ENCODE peak calls at places on chromosomes 13 and 19, in five cellular contexts. D, L, E, P and M are unnamed samples.

GRCh38 chr19:2429917-2430570 is 2.7 kb upstream of the TIMM13 start:
- DNase-seq in D (no peak), L (no peak), E (no peak), P (no peak), M (no peak)

GRCh38 chr13:60645552-60646138 is 248.6 kb downstream of the TDRD3 start:
- DNase-seq in D (no peak), L (no peak), E (no peak), P (no peak), M (no peak)

GRCh38 chr13:99629641-99630040 is 128.4 kb downstream of the TM9SF2 start:
- DNase-seq in D (no peak), L (no peak), E (no peak), P (no peak), M (no peak)

GRCh38 chr19:48348039-48348438 is 15.7 kb downstream of the TMEM143 start:
- DNase-seq in D (peak), L (no peak), E (no peak), P (no peak), M (no peak)

GRCh38 chr19:45531349-45531748 is 24.1 kb downstream of the VASP start:
- DNase-seq in D (no peak), L (no peak), E (no peak), P (no peak), M (no peak)

GRCh38 chr13:50524540-50524939 is 319.0 kb downstream of the DLEU7 start:
- DNase-seq in D (no peak), L (no peak), E (no peak), P (no peak), M (no peak)

GRCh38 chr19:1266116-1266817 is 2.9 kb upstream of the CIRBP start:
- DNase-seq in D (peak), L (peak), E (no peak), P (no peak), M (peak)

GRCh38 chr13:95710313-95710712 is 33.4 kb downstream of the DNAJC3 start:
- DNase-seq in D (no peak), L (peak), E (peak), P (no peak), M (peak)

GRCh38 chr13:19305434-19305833 is 123.8 kb upstream of the TUBA3C start:
- DNase-seq in D (no peak), L (no peak), E (no peak), P (no peak), M (no peak)

GRCh38 chr19:29837448-29837961 is 25.7 kb downstream of the CCNE1 start:
- DNase-seq in D (no peak), L (no peak), E (no peak), P (no peak), M (no peak)